ENCODE peak calls at places on chromosomes 11 and 22, in six cellular contexts. D is transverse colon, I is SK-N-SH, V is tibial nerve, C is sigmoid colon, S is suprapubic skin. H is an unnamed sample.

GRCh38 chr11:14300661-14301304 is 58.2 kb downstream of the RRAS2 start:
- DNase-seq in D (peak; percentile 48), I (peak; percentile 61), V (peak; percentile 59), C (peak; percentile 72), S (no peak), H (peak; percentile 45)

GRCh38 chr22:38505595-38506117 is 455 bp downstream of the DDX17 start:
- DNase-seq in D (peak; percentile 74), I (peak; percentile 75), V (peak; percentile 65), C (peak; percentile 91), S (peak; percentile 86), H (peak; percentile 80)

GRCh38 chr11:3129591-3130268 is 35.4 kb downstream of the OSBPL5 start:
- DNase-seq in D (no peak), I (no peak), V (no peak), C (peak; percentile 53), S (peak; percentile 76), H (peak; percentile 18)

GRCh38 chr11:665707-666281 is 28.7 kb downstream of the DRD4 start:
- DNase-seq in D (no peak), I (no peak), V (no peak), C (peak; percentile 77), S (no peak), H (no peak)

GRCh38 chr11:94702481-94702880 is 65.7 kb upstream of the AMOTL1 start:
- DNase-seq in D (no peak), I (no peak), V (no peak), C (no peak), S (no peak), H (no peak)

GRCh38 chr22:23531283-23531921 is 48.7 kb downstream of the IGLL1 start:
- DNase-seq in D (no peak), I (no peak), V (no peak), C (peak; percentile 46), S (peak; percentile 71), H (no peak)

GRCh38 chr11:94760296-94760695 is 7.9 kb upstream of the AMOTL1 start:
- DNase-seq in D (no peak), I (no peak), V (no peak), C (no peak), S (no peak), H (no peak)

GRCh38 chr22:27796118-27796517 is 5.4 kb downstream of the MN1 start:
- DNase-seq in D (no peak), I (no peak), V (no peak), C (no peak), S (no peak), H (no peak)

GRCh38 chr11:104556606-104557301 is 341.5 kb downstream of the CASP12 start:
- DNase-seq in D (no peak), I (no peak), V (no peak), C (no peak), S (no peak), H (no peak)

GRCh38 chr11:10930224-10930960 is 72.5 kb upstream of the ZBED5 start:
- DNase-seq in D (peak; percentile 27), I (no peak), V (no peak), C (no peak), S (no peak), H (peak; percentile 36)

GRCh38 chr11:47923667-47924066 is 56.7 kb upstream of the PTPRJ start:
- DNase-seq in D (no peak), I (no peak), V (peak; percentile 48), C (peak; percentile 76), S (no peak), H (no peak)

GRCh38 chr11:71268706-71269321 is 16.4 kb upstream of the SHANK2 start:
- DNase-seq in D (no peak), I (no peak), V (no peak), C (peak; percentile 42), S (peak; percentile 60), H (no peak)

GRCh38 chr22:44358723-44359440 is 46.1 kb upstream of the SHISAL1 start:
- DNase-seq in D (no peak), I (no peak), V (no peak), C (peak; percentile 72), S (peak; percentile 72), H (peak; percentile 28)

GRCh38 chr11:39209966-39210365 is 2249.5 kb downstream of the LRRC4C start:
- DNase-seq in D (no peak), I (no peak), V (no peak), C (no peak), S (no peak), H (no peak)

GRCh38 chr11:48109046-48109666 is 107.5 kb upstream of the OR4B1 start:
- DNase-seq in D (no peak), I (no peak), V (no peak), C (no peak), S (no peak), H (no peak)

GRCh38 chr11:62957147-62957546 is 27.6 kb downstream of the SLC22A6 start:
- DNase-seq in D (no peak), I (no peak), V (no peak), C (no peak), S (no peak), H (no peak)

GRCh38 chr11:128582496-128583366 is 4.6 kb downstream of the ETS1 start:
- DNase-seq in D (no peak), I (no peak), V (no peak), C (peak; percentile 59), S (no peak), H (peak; percentile 34)

GRCh38 chr11:15434529-15434928 is 319.8 kb downstream of the INSC start:
- DNase-seq in D (no peak), I (no peak), V (no peak), C (no peak), S (no peak), H (no peak)

GRCh38 chr11:32779131-32779530 is 15.3 kb downstream of the CCDC73 start:
- DNase-seq in D (no peak), I (no peak), V (no peak), C (no peak), S (no peak), H (no peak)

GRCh38 chr22:48268293-48268692 is 1505.8 kb downstream of the TBC1D22A start:
- DNase-seq in D (no peak), I (no peak), V (no peak), C (no peak), S (no peak), H (no peak)

GRCh38 chr11:45147871-45148270 is 1.4 kb downstream of the PRDM11 start:
- DNase-seq in D (no peak), I (no peak), V (no peak), C (no peak), S (no peak), H (no peak)

GRCh38 chr22:25334091-25334490 is 114.7 kb downstream of the CRYBB2 start:
- DNase-seq in D (peak; percentile 64), I (no peak), V (no peak), C (no peak), S (no peak), H (no peak)

GRCh38 chr11:123640677-123641494 is 13.5 kb downstream of the SCN3B start:
- DNase-seq in D (peak; percentile 26), I (peak; percentile 81), V (no peak), C (no peak), S (no peak), H (no peak)

GRCh38 chr11:65743928-65744698 is 23.5 kb upstream of the RNASEH2C start:
- DNase-seq in D (peak; percentile 62), I (peak; percentile 73), V (no peak), C (no peak), S (no peak), H (no peak)

GRCh38 chr11:65862191-65862735 is 2.0 kb downstream of the MUS81 start:
- DNase-seq in D (no peak), I (no peak), V (no peak), C (peak; percentile 59), S (no peak), H (peak; percentile 36)

GRCh38 chr22:18987765-18988164 is 51.7 kb upstream of the PRODH start:
- DNase-seq in D (no peak), I (peak; percentile 52), V (no peak), C (no peak), S (no peak), H (no peak)

GRCh38 chr22:50034126-50035081 is 21.8 kb upstream of the IL17REL start:
- DNase-seq in D (no peak), I (peak; percentile 17), V (no peak), C (peak; percentile 58), S (no peak), H (no peak)

GRCh38 chr22:33921576-33922181 is 1.4 kb upstream of the LARGE1 start:
- DNase-seq in D (peak; percentile 59), I (peak; percentile 84), V (peak; percentile 68), C (peak; percentile 86), S (peak; percentile 82), H (peak; percentile 82)

GRCh38 chr11:27174026-27174425 is 133.4 kb downstream of the BBOX1 start:
- DNase-seq in D (no peak), I (no peak), V (no peak), C (no peak), S (no peak), H (no peak)

GRCh38 chr11:20089796-20090653 is 70.2 kb downstream of the DBX1 start:
- DNase-seq in D (no peak), I (no peak), V (no peak), C (no peak), S (no peak), H (peak; percentile 55)

GRCh38 chr11:57121996-57122395 is 59.8 kb upstream of the LRRC55 start:
- DNase-seq in D (no peak), I (no peak), V (no peak), C (no peak), S (no peak), H (no peak)

GRCh38 chr22:41574847-41575381 is 14.1 kb downstream of the CSDC2 start:
- DNase-seq in D (peak; percentile 44), I (no peak), V (peak; percentile 66), C (peak; percentile 94), S (no peak), H (peak; percentile 81)
- TF ChIP-seq EP300 in D (no peak), I (no peak), V (no peak), C (no peak), S (no peak), H (no peak)

GRCh38 chr11:73323464-73323863 is 15.4 kb downstream of the ARHGEF17 start:
- DNase-seq in D (peak; percentile 64), I (peak; percentile 54), V (peak; percentile 62), C (peak; percentile 94), S (peak; percentile 85), H (peak; percentile 94)
- H3K27ac ChIP-seq in D (peak overlapping the region; percentile 95), I (peak overlapping the region; percentile 98), V (peak overlapping the region; percentile 99), C (peak overlapping the region; percentile 94), S (peak overlapping the region; percentile 54), H (peak overlapping the region; percentile 83)

DNA sequence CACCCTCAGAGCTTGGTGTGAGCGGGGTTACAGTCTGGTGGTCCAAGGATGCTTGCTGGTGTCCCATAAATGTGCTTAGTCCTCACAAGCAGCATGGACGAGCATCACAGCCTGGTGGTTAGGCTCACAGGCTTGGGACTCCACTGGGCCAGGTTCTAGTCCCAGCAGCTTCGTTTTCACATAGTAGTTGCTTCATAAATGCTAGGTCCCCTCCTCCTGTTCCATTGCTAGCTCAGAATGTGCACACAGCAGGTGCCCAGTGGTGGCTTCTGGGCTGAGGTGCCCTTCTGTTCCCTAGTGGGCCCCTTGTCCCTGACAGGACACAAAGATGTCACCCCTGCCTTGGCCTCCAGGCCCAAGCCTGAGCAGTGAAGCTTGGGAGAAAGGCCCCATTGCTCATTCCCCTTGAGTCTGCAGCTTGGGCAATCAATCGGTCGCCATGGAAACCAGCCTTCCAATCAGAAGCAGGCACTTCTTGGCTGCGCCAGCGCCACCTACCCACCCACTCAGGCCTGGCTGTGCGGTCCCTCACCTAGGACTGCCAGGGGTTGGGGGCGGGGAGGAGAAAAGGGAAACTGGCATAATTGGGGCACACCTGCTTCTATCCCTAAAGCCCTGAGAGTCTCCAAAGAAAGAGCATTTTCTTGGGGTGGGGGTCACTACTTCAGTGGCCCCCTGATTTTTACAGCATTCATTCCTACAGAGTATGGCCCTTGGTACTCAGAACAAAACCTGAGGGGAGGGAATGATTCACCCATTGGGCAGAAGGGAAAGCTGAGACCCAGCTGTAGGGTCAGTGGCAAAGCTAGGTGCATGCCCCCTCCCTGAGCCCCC is 48.1 kb downstream of the CYTH4 start:
- DNase-seq in D (peak; percentile 22), I (peak; percentile 86), V (no peak), C (no peak), S (no peak), H (no peak)
- TF ChIP-seq CTCF in D (no peak), I (peak; percentile 30), V (no peak), C (no peak), S (no peak), H (no peak)

GRCh38 chr11:131235328-131236298 is 134.8 kb upstream of the NTM start:
- DNase-seq in D (no peak), I (peak; percentile 17), V (no peak), C (no peak), S (no peak), H (no peak)
- TF ChIP-seq EP300 in D (no peak), I (no peak), V (no peak), C (no peak), S (no peak), H (no peak)